ENCODE peak calls at places on chromosomes 12 and 14, in five cellular contexts. B is HepG2, O is HCT116, K is GM12878, E is H1. U is an unnamed sample.

GRCh38 chr14:65462411-65462810 is 49.9 kb downstream of the FUT8 start:
- DNase-seq in B (no peak), O (no peak), K (peak; percentile 85), E (no peak), U (no peak)

GRCh38 chr12:89461649-89462612 is 62.7 kb downstream of the GALNT4 start:
- DNase-seq in E (no peak), B (peak; percentile 44), K (no peak), O (peak; percentile 57), U (no peak)

GRCh38 chr12:85363382-85364190 is 83.6 kb downstream of the ALX1 start:
- DNase-seq in K (no peak), B (no peak), O (no peak), E (no peak), U (no peak)

GRCh38 chr12:110379642-110380041 is 23.9 kb downstream of the ANAPC7 start:
- DNase-seq in O (no peak), B (no peak), E (no peak), K (no peak), U (no peak)

GRCh38 chr12:119005832-119006360 is 24.6 kb downstream of the SRRM4 start:
- DNase-seq in B (no peak), K (no peak), O (no peak), E (no peak), U (no peak)

GRCh38 chr12:29317556-29318363 is 63.2 kb downstream of the ERGIC2 start:
- DNase-seq in O (peak; percentile 54), E (peak; percentile 7), B (peak; percentile 62), K (peak; percentile 52), U (peak; percentile 85)

GRCh38 chr12:68971404-68971803 is 38.4 kb upstream of the CPM start:
- DNase-seq in O (no peak), E (no peak), K (no peak), B (no peak), U (no peak)

GRCh38 chr12:124910561-124911478 is 3.6 kb downstream of the UBC start:
- DNase-seq in O (no peak), B (no peak), E (no peak), K (no peak), U (no peak)

GRCh38 chr14:62143235-62143634 is 381.0 kb downstream of the SNAPC1 start:
- DNase-seq in O (no peak), B (no peak), E (no peak), K (no peak), U (no peak)

GRCh38 chr12:39095636-39096330 is 190.4 kb upstream of the CPNE8 start:
- DNase-seq in K (no peak), B (no peak), E (no peak), O (no peak), U (no peak)

GRCh38 chr14:91113829-91114078 is at the start of gene DGLUCY:
- DNase-seq in K (no peak), O (no peak), B (no peak), E (no peak), U (no peak)

GRCh38 chr14:104738375-104739019 is 14.4 kb upstream of the SIVA1 start:
- DNase-seq in E (no peak), K (no peak), B (no peak), O (no peak), U (no peak)

GRCh38 chr14:104734051-104734587 is 10.1 kb downstream of the ADSS1 start:
- DNase-seq in O (no peak), E (no peak), K (no peak), B (no peak), U (no peak)

GRCh38 chr14:104734601-104734990 is 10.6 kb downstream of the ADSS1 start:
- DNase-seq in E (no peak), K (no peak), B (no peak), O (no peak), U (no peak)

GRCh38 chr14:104734991-104735779 is 11.2 kb downstream of the ADSS1 start:
- DNase-seq in O (no peak), K (no peak), E (no peak), B (peak; percentile 83), U (no peak)

GRCh38 chr14:104735830-104736642 is 12.0 kb downstream of the ADSS1 start:
- DNase-seq in O (no peak), E (no peak), K (no peak), B (peak; percentile 81), U (no peak)
- TF ChIP-seq YY1 in O (no peak), E (no peak), K (no peak), B (peak; percentile 66), U (no peak)

GRCh38 chr14:89351364-89351957 is 65.6 kb downstream of the FOXN3 start:
- DNase-seq in E (peak; percentile 38), B (peak; percentile 98), O (no peak), K (peak; percentile 54), U (peak; percentile 49)

GRCh38 chr14:89351958-89352404 is 65.1 kb downstream of the FOXN3 start:
- DNase-seq in K (no peak), B (peak; percentile 94), O (no peak), E (no peak), U (no peak)

GRCh38 chr14:89347885-89348284 is 69.1 kb downstream of the FOXN3 start:
- DNase-seq in E (no peak), K (no peak), B (no peak), O (no peak), U (no peak)

GRCh38 chr14:89348726-89349125 is 68.3 kb downstream of the FOXN3 start:
- DNase-seq in O (no peak), E (no peak), K (no peak), B (no peak), U (no peak)

DNA sequence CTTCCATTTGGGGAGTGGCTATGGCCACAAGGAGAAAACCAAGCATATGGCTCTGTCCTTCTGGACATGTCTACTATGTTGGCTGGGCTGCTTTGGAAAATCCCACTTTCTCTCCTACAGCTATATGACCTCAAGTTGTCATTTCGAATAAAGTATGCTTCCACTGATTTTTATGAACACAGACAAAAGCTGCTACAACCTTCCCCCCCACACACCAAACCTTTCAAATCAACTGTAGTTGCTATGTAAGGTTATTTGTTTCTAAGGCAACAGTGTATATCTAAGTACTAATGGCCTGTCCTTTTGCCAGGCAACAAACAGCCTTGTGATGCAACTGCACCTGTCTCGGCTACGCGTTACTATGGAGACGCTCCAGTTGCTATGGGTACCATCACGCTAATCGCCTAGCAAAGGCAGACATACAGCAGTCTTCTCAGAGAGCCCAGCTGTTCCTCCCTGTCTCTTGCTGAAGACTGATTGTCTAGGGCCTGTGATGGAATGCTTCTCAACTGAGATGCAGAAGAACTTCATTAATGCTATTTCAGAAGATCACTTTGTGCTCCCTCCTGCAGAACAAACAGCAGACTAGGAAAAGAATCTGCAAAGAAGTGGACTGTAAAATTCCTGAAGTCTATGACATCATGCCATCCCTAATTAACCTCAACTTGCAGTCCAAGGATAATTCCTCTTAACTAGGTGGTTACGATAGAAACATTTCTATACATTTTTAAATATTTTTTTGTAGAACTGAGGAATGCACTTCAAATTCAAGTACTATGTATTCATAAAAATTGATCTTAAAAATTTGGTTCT is 67.6 kb downstream of the FOXN3 start:
- DNase-seq in K (no peak), B (no peak), O (no peak), E (no peak), U (peak; percentile 56)
- TF ChIP-seq YY1 in K (no peak), B (no peak), O (no peak), E (no peak), U (no peak)

GRCh38 chr12:14367097-14367661 is 1.7 kb downstream of the ATF7IP start:
- DNase-seq in K (peak; percentile 71), O (no peak), B (peak; percentile 29), E (no peak), U (no peak)
- TF ChIP-seq YY1 in K (no peak), O (no peak), B (no peak), E (no peak), U (no peak)

GRCh38 chr14:34498684-34499412 is 36.8 kb upstream of the SPTSSA start:
- DNase-seq in E (no peak), K (no peak), O (peak; percentile 40), B (peak; percentile 86), U (no peak)
- TF ChIP-seq YY1 in E (no peak), K (no peak), O (no peak), B (no peak), U (no peak)

GRCh38 chr12:6966351-6966750 is 4.1 kb downstream of the PHB2 start:
- DNase-seq in B (no peak), K (no peak), O (no peak), E (no peak), U (no peak)
- TF ChIP-seq YY1 in B (no peak), K (no peak), O (no peak), E (no peak), U (no peak)

GRCh38 chr12:57401165-57401564 is 29.7 kb downstream of the R3HDM2 start:
- DNase-seq in O (no peak), B (no peak), E (no peak), K (no peak), U (no peak)
- TF ChIP-seq YY1 in O (no peak), B (no peak), E (no peak), K (no peak), U (no peak)